ENCODE peak calls at places on chromosome 5, in six cellular contexts. H is thoracic aorta, X is body of pancreas, M is neural crest cell, Z is GM20000, T is cardiac muscle cell. J is an unnamed sample.

GRCh38 chr5:78050888-78051287 is 243.6 kb downstream of the AP3B1 start:
- DNase-seq in H (no peak), X (no peak), M (no peak), Z (no peak), T (no peak), J (no peak)

GRCh38 chr5:159933531-159934485 is 17.5 kb downstream of the ADRA1B start:
- DNase-seq in H (no peak), X (no peak), M (no peak), Z (no peak), T (no peak), J (no peak)

GRCh38 chr5:775960-776861 is 8.3 kb downstream of the ZDHHC11B start:
- DNase-seq in H (no peak), X (no peak), M (no peak), Z (peak), T (no peak), J (peak)

GRCh38 chr5:132427285-132428146 is 58.0 kb downstream of the SLC22A5 start:
- DNase-seq in H (no peak), X (peak), M (no peak), Z (peak), T (peak), J (no peak)

GRCh38 chr5:83965431-83965830 is 244.8 kb upstream of the HAPLN1 start:
- DNase-seq in H (no peak), X (no peak), M (no peak), Z (no peak), T (no peak), J (no peak)

GRCh38 chr5:132298305-132298704 is 4.1 kb downstream of the SLC22A4 start:
- DNase-seq in H (no peak), X (no peak), M (no peak), Z (no peak), T (no peak), J (no peak)

GRCh38 chr5:145936401-145937131 is at the start of gene SH3RF2:
- DNase-seq in H (peak), X (peak), M (peak), Z (no peak), T (peak), J (peak)

GRCh38 chr5:79612667-79613190 is 488 bp downstream of the TENT2 start:
- DNase-seq in H (no peak), X (no peak), M (no peak), Z (no peak), T (no peak), J (no peak)

GRCh38 chr5:1779021-1779680 is 20.5 kb downstream of the MRPL36 start:
- DNase-seq in H (no peak), X (no peak), M (no peak), Z (no peak), T (no peak), J (peak)

GRCh38 chr5:12272389-12272788 is 368.1 kb upstream of the CTNND2 start:
- DNase-seq in H (no peak), X (no peak), M (no peak), Z (no peak), T (peak), J (no peak)

GRCh38 chr5:160071521-160072299 is 47.5 kb downstream of the PWWP2A start:
- DNase-seq in H (no peak), X (no peak), M (no peak), Z (no peak), T (peak), J (no peak)

GRCh38 chr5:147169399-147169798 is 65.4 kb upstream of the STK32A start:
- DNase-seq in H (no peak), X (no peak), M (no peak), Z (no peak), T (no peak), J (no peak)

GRCh38 chr5:172274951-172275753 is 8.4 kb downstream of the UBTD2 start:
- DNase-seq in H (no peak), X (no peak), M (no peak), Z (no peak), T (no peak), J (no peak)

GRCh38 chr5:53037141-53037859 is 48.1 kb downstream of the ITGA2 start:
- DNase-seq in H (no peak), X (no peak), M (no peak), Z (no peak), T (no peak), J (no peak)

GRCh38 chr5:52988335-52989024 is 672 bp upstream of the ITGA2 start:
- DNase-seq in H (no peak), X (no peak), M (no peak), Z (no peak), T (no peak), J (no peak)

GRCh38 chr5:142356716-142357468 is 32.1 kb upstream of the SPRY4 start:
- DNase-seq in H (peak), X (peak), M (peak), Z (peak), T (peak), J (no peak)

GRCh38 chr5:111635946-111636315 is 121.1 kb downstream of the NREP start:
- DNase-seq in H (no peak), X (no peak), M (no peak), Z (no peak), T (no peak), J (no peak)

GRCh38 chr5:141508808-141509611 is 20.1 kb downstream of the PCDHGC5 start:
- DNase-seq in H (peak), X (no peak), M (peak), Z (no peak), T (peak), J (no peak)

GRCh38 chr5:1331861-1332405 is 13.0 kb downstream of the CLPTM1L start:
- DNase-seq in H (no peak), X (no peak), M (no peak), Z (no peak), T (no peak), J (peak)

GRCh38 chr5:66958984-66959641 is 237.5 kb downstream of the CD180 start:
- DNase-seq in H (no peak), X (peak), M (peak), Z (no peak), T (peak), J (no peak)

GRCh38 chr5:74326571-74327338 is 313.8 kb downstream of the ENC1 start:
- DNase-seq in H (no peak), X (peak), M (no peak), Z (peak), T (peak), J (no peak)

GRCh38 chr5:109561447-109561846 is 128.3 kb upstream of the MAN2A1 start:
- DNase-seq in H (no peak), X (no peak), M (no peak), Z (no peak), T (no peak), J (no peak)

GRCh38 chr5:80369521-80369920 is 38.3 kb upstream of the ZFYVE16 start:
- DNase-seq in H (no peak), X (no peak), M (no peak), Z (no peak), T (no peak), J (no peak)

GRCh38 chr5:82347213-82347947 is 69.2 kb upstream of the RPS23 start:
- DNase-seq in H (peak), X (no peak), M (peak), Z (no peak), T (no peak), J (no peak)

GRCh38 chr5:17381926-17382325 is 116.1 kb upstream of the TAF11L2 start:
- DNase-seq in H (no peak), X (no peak), M (no peak), Z (no peak), T (no peak), J (no peak)

GRCh38 chr5:135493406-135494180 is 41.4 kb upstream of the TIFAB start:
- DNase-seq in H (no peak), X (no peak), M (no peak), Z (no peak), T (no peak), J (no peak)

GRCh38 chr5:177982072-177982727 is 13.8 kb downstream of the PROP1 start:
- DNase-seq in H (no peak), X (peak), M (no peak), Z (no peak), T (peak), J (no peak)
- TF ChIP-seq CTCF in H (no peak), X (peak), M (peak), Z (no peak), T (no peak), J (peak)

GRCh38 chr5:72077390-72077789 is 29.9 kb upstream of the MAP1B start:
- DNase-seq in H (no peak), X (no peak), M (no peak), Z (no peak), T (no peak), J (no peak)

GRCh38 chr5:72076901-72077300 is 30.4 kb upstream of the MAP1B start:
- DNase-seq in H (no peak), X (no peak), M (no peak), Z (no peak), T (no peak), J (no peak)

GRCh38 chr5:72085319-72085718 is 22.0 kb upstream of the MAP1B start:
- DNase-seq in H (no peak), X (no peak), M (no peak), Z (no peak), T (no peak), J (no peak)

GRCh38 chr5:72079288-72079687 is 28.0 kb upstream of the MAP1B start:
- DNase-seq in H (no peak), X (peak), M (peak), Z (peak), T (peak), J (no peak)

GRCh38 chr5:72082048-72082447 is 25.2 kb upstream of the MAP1B start:
- DNase-seq in H (no peak), X (no peak), M (no peak), Z (no peak), T (no peak), J (no peak)
- TF ChIP-seq CTCF in H (no peak), X (no peak), M (no peak), Z (no peak), T (peak), J (no peak)

DNA sequence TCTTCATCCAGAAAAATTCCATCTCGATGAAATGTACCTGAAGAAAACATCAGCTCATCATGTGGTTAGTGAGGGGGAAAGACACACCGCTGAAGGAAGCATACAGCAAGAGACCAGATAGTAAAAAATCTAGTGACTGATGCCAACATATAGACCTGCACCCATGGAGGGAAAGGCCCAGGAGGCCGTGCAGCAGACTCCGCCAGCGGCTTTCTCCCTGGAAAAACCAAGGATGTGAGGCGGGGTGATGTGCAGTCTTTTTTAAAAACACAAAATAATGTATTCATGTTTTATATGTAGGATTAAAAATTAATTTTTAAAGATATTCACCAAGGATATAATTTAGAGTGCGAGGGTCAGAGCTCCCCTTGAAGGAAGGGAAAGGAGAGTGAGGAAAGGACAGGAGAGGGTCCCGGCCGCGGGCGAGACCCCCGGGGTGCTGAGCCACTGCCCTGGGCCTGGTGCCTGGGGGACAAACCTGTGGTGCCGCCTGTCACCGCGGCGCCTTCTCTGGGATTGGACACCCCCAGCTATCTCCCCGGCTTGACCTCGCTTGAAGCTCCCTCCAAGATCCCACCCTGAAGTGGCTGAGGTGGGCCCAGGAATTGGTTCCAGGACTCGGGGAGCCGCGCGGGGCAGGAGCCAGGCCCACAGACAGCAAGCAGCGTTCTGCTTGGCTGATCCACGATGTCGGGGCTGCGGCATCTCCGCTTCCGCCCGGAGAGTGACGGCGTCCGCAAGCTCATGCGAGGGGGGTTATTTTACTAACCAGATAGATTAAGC is 12.1 kb upstream of the UNC5A start:
- DNase-seq in H (no peak), X (no peak), M (no peak), Z (no peak), T (no peak), J (peak)
- TF ChIP-seq CTCF in H (no peak), X (no peak), M (no peak), Z (no peak), T (no peak), J (no peak)

GRCh38 chr5:103487253-103487652 is 75.3 kb downstream of the NUDT12 start:
- DNase-seq in H (no peak), X (no peak), M (no peak), Z (no peak), T (no peak), J (no peak)
- TF ChIP-seq CTCF in H (no peak), X (no peak), M (no peak), Z (no peak), T (no peak), J (no peak)

GRCh38 chr5:139650689-139651501 is 2.7 kb downstream of the CXXC5 start:
- DNase-seq in H (no peak), X (peak), M (no peak), Z (no peak), T (peak), J (peak)
- TF ChIP-seq CTCF in H (peak), X (no peak), M (no peak), Z (no peak), T (peak), J (no peak)

J was measured in chondrocyte.